ENCODE peak calls at places on chromosomes 12 and 14, in six cellular contexts. One of them, this sample, is unnamed.

GRCh38 chr14:65100905-65101541 is 1.3 kb downstream of the MAX start:
- DNase-seq in gastrocnemius medialis: no peak
- DNase-seq in GM12878: no peak
- DNase-seq in A549: no peak
- DNase-seq in esophagus muscularis mucosa: no peak
- DNase-seq in lower lobe of right lung: no peak
- DNase-seq in this sample: no peak

GRCh38 chr14:80425686-80426085 is 214.4 kb upstream of the DIO2 start:
- DNase-seq in gastrocnemius medialis: peak; percentile 21
- DNase-seq in A549: peak; percentile 29
- DNase-seq in esophagus muscularis mucosa: no peak
- DNase-seq in GM12878: no peak
- DNase-seq in lower lobe of right lung: no peak
- DNase-seq in this sample: no peak

GRCh38 chr14:68631691-68632590 is 160.9 kb downstream of the ZFP36L1 start:
- DNase-seq in esophagus muscularis mucosa: peak; percentile 90
- DNase-seq in GM12878: no peak
- DNase-seq in lower lobe of right lung: no peak
- DNase-seq in gastrocnemius medialis: no peak
- DNase-seq in A549: no peak
- DNase-seq in this sample: no peak

GRCh38 chr12:131041216-131041967 is 87.7 kb downstream of the ADGRD1 start:
- DNase-seq in GM12878: no peak
- DNase-seq in lower lobe of right lung: peak; percentile 19
- DNase-seq in esophagus muscularis mucosa: no peak
- DNase-seq in gastrocnemius medialis: no peak
- DNase-seq in A549: no peak
- DNase-seq in this sample: peak; percentile 22

GRCh38 chr14:64723691-64724577 is 19.7 kb downstream of the PLEKHG3 start:
- DNase-seq in GM12878: no peak
- DNase-seq in A549: no peak
- DNase-seq in lower lobe of right lung: no peak
- DNase-seq in gastrocnemius medialis: no peak
- DNase-seq in esophagus muscularis mucosa: no peak
- DNase-seq in this sample: no peak

GRCh38 chr12:106297681-106298080 is 4.9 kb upstream of the TCP11L2 start:
- DNase-seq in gastrocnemius medialis: no peak
- DNase-seq in lower lobe of right lung: no peak
- DNase-seq in esophagus muscularis mucosa: no peak
- DNase-seq in GM12878: no peak
- DNase-seq in A549: no peak
- DNase-seq in this sample: no peak

GRCh38 chr12:50542448-50542847 is 37.7 kb downstream of the DIP2B start:
- DNase-seq in esophagus muscularis mucosa: no peak
- DNase-seq in A549: peak; percentile 28
- DNase-seq in GM12878: no peak
- DNase-seq in gastrocnemius medialis: no peak
- DNase-seq in lower lobe of right lung: no peak
- DNase-seq in this sample: no peak

GRCh38 chr14:103624860-103625259 is 4.2 kb upstream of the KLC1 start:
- DNase-seq in GM12878: no peak
- DNase-seq in esophagus muscularis mucosa: peak; percentile 93
- DNase-seq in A549: peak; percentile 62
- DNase-seq in gastrocnemius medialis: peak; percentile 55
- DNase-seq in lower lobe of right lung: peak; percentile 81
- DNase-seq in this sample: peak; percentile 72

GRCh38 chr14:35576260-35576659 is 42.3 kb downstream of the INSM2 start:
- DNase-seq in GM12878: no peak
- DNase-seq in A549: no peak
- DNase-seq in esophagus muscularis mucosa: no peak
- DNase-seq in lower lobe of right lung: no peak
- DNase-seq in gastrocnemius medialis: no peak
- DNase-seq in this sample: no peak

GRCh38 chr12:25518512-25518911 is 34.6 kb downstream of the LMNTD1 start:
- DNase-seq in lower lobe of right lung: no peak
- DNase-seq in A549: no peak
- DNase-seq in esophagus muscularis mucosa: no peak
- DNase-seq in gastrocnemius medialis: no peak
- DNase-seq in GM12878: peak; percentile 7
- DNase-seq in this sample: no peak

GRCh38 chr12:119699199-119699765 is 31.3 kb downstream of the PRKAB1 start:
- DNase-seq in lower lobe of right lung: no peak
- DNase-seq in gastrocnemius medialis: no peak
- DNase-seq in A549: no peak
- DNase-seq in GM12878: no peak
- DNase-seq in esophagus muscularis mucosa: no peak
- DNase-seq in this sample: no peak

GRCh38 chr12:64090047-64090446 is 132.0 kb downstream of the KICS2 start:
- DNase-seq in lower lobe of right lung: no peak
- DNase-seq in A549: no peak
- DNase-seq in esophagus muscularis mucosa: no peak
- DNase-seq in gastrocnemius medialis: no peak
- DNase-seq in GM12878: no peak
- DNase-seq in this sample: no peak
- H3K27ac ChIP-seq in lower lobe of right lung: peak overlapping the region; percentile 75
- H3K27ac ChIP-seq in A549: peak overlapping the region; percentile 91
- H3K27ac ChIP-seq in esophagus muscularis mucosa: no peak overlapping the region
- H3K27ac ChIP-seq in gastrocnemius medialis: no peak overlapping the region
- H3K27ac ChIP-seq in GM12878: no peak overlapping the region
- H3K27ac ChIP-seq in this sample: peak overlapping the region; percentile 59

GRCh38 chr12:4447151-4447550 is 1.5 kb upstream of the FGF6 start:
- DNase-seq in GM12878: no peak
- DNase-seq in gastrocnemius medialis: no peak
- DNase-seq in lower lobe of right lung: no peak
- DNase-seq in esophagus muscularis mucosa: peak; percentile 72
- DNase-seq in A549: no peak
- DNase-seq in this sample: no peak

GRCh38 chr12:4450551-4451112 is 5.0 kb upstream of the FGF6 start:
- DNase-seq in lower lobe of right lung: no peak
- DNase-seq in esophagus muscularis mucosa: peak; percentile 83
- DNase-seq in A549: no peak
- DNase-seq in gastrocnemius medialis: peak; percentile 82
- DNase-seq in GM12878: no peak
- DNase-seq in this sample: no peak

GRCh38 chr12:4448376-4448775 is 2.8 kb upstream of the FGF6 start:
- DNase-seq in esophagus muscularis mucosa: no peak
- DNase-seq in gastrocnemius medialis: no peak
- DNase-seq in lower lobe of right lung: no peak
- DNase-seq in A549: no peak
- DNase-seq in GM12878: no peak
- DNase-seq in this sample: no peak

GRCh38 chr12:4449862-4450222 is 4.2 kb upstream of the FGF6 start:
- DNase-seq in esophagus muscularis mucosa: peak; percentile 83
- DNase-seq in lower lobe of right lung: no peak
- DNase-seq in gastrocnemius medialis: no peak
- DNase-seq in GM12878: no peak
- DNase-seq in A549: no peak
- DNase-seq in this sample: no peak

GRCh38 chr12:4448943-4449861 is 3.6 kb upstream of the FGF6 start:
- DNase-seq in GM12878: no peak
- DNase-seq in A549: no peak
- DNase-seq in lower lobe of right lung: no peak
- DNase-seq in esophagus muscularis mucosa: peak; percentile 82
- DNase-seq in gastrocnemius medialis: peak; percentile 53
- DNase-seq in this sample: no peak
- H3K9me3 ChIP-seq in GM12878: peaks cover 4% of the 10 kb centered on the region
- H3K9me3 ChIP-seq in A549: no peaks in the 10 kb centered on the region
- H3K9me3 ChIP-seq in lower lobe of right lung: no peaks in the 10 kb centered on the region
- H3K9me3 ChIP-seq in esophagus muscularis mucosa: no peaks in the 10 kb centered on the region
- H3K9me3 ChIP-seq in gastrocnemius medialis: no peaks in the 10 kb centered on the region
- H3K9me3 ChIP-seq in this sample: no peaks in the 10 kb centered on the region

DNA sequence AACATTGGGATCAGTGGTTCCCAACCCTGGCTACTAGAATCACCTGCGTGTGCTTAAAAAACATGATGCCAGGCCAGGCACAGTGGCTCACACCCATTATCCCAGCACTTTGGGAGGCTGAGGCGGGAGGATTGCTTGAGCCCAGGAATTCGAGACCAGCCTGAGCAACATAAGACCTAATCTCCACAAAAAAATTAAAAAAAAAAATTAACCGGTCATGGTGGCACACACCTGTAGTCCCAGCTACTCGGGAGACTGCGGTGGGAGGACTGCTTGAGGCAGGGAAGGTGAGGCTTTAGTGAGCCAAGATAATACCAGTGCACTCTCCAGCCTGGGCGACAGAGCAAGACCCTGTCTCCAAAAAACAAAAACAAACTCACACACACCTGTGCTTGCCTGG is 2.0 kb downstream of the KCTD10 start:
- DNase-seq in esophagus muscularis mucosa: no peak
- DNase-seq in GM12878: no peak
- DNase-seq in lower lobe of right lung: no peak
- DNase-seq in A549: no peak
- DNase-seq in gastrocnemius medialis: no peak
- DNase-seq in this sample: no peak
- H3K4me3 ChIP-seq in esophagus muscularis mucosa: peak overlapping the region; percentile 88
- H3K4me3 ChIP-seq in GM12878: no peak overlapping the region
- H3K4me3 ChIP-seq in lower lobe of right lung: peak overlapping the region; percentile 99
- H3K4me3 ChIP-seq in A549: no peak overlapping the region
- H3K4me3 ChIP-seq in gastrocnemius medialis: no peak overlapping the region
- H3K4me3 ChIP-seq in this sample: peak overlapping the region; percentile 86

GRCh38 chr14:55125403-55125802 is 3.6 kb upstream of the LGALS3 start:
- DNase-seq in esophagus muscularis mucosa: no peak
- DNase-seq in GM12878: no peak
- DNase-seq in lower lobe of right lung: peak; percentile 83
- DNase-seq in gastrocnemius medialis: no peak
- DNase-seq in A549: no peak
- DNase-seq in this sample: no peak
- H3K27ac ChIP-seq in esophagus muscularis mucosa: peak overlapping the region; percentile 63
- H3K27ac ChIP-seq in GM12878: no peak overlapping the region
- H3K27ac ChIP-seq in lower lobe of right lung: peak overlapping the region; percentile 56
- H3K27ac ChIP-seq in gastrocnemius medialis: no peak overlapping the region
- H3K27ac ChIP-seq in A549: no peak overlapping the region
- H3K27ac ChIP-seq in this sample: peak overlapping the region; percentile 36

DNA sequence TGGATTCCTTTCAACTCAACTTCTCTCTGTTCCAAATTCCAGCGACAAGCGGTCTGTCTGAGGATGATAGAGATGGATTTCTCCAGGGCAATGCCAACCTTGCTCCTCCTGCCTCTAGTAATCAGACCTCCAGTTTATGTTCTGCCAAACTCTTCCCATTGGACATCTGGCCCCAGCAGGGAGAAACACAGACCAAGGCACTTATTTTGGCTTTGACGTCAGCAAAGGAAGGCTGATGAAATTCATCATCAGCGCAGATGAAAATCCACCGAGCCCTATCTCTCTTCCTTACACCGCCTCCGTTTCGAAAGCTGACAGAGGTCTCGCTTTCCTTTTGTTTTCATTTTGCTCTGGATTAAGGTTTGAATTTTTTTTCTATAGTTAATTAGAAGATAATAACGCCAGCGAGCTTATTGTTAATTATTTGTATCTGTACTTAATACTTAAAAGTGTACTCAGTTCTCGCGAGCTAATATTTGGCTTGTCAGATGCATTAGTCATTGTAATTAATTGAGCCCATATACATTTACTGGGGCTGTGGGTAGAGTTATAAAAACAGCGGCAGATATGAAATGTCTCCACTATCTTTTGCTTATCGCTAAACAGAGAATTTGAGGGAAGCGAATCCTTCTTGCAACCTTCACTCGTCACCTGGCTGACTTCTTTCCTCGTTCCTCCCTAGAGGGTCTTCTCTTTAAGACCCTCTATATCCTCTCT is 35.9 kb upstream of the MED13L start:
- DNase-seq in gastrocnemius medialis: no peak
- DNase-seq in A549: no peak
- DNase-seq in GM12878: no peak
- DNase-seq in esophagus muscularis mucosa: no peak
- DNase-seq in lower lobe of right lung: no peak
- DNase-seq in this sample: no peak
- H3K9me3 ChIP-seq in gastrocnemius medialis: no peaks in the 10 kb centered on the region
- H3K9me3 ChIP-seq in A549: peaks cover 13% of the 10 kb centered on the region
- H3K9me3 ChIP-seq in GM12878: peaks cover 6% of the 10 kb centered on the region
- H3K9me3 ChIP-seq in esophagus muscularis mucosa: no peaks in the 10 kb centered on the region
- H3K9me3 ChIP-seq in lower lobe of right lung: peaks cover 6% of the 10 kb centered on the region
- H3K9me3 ChIP-seq in this sample: peaks cover 5% of the 10 kb centered on the region

DNA sequence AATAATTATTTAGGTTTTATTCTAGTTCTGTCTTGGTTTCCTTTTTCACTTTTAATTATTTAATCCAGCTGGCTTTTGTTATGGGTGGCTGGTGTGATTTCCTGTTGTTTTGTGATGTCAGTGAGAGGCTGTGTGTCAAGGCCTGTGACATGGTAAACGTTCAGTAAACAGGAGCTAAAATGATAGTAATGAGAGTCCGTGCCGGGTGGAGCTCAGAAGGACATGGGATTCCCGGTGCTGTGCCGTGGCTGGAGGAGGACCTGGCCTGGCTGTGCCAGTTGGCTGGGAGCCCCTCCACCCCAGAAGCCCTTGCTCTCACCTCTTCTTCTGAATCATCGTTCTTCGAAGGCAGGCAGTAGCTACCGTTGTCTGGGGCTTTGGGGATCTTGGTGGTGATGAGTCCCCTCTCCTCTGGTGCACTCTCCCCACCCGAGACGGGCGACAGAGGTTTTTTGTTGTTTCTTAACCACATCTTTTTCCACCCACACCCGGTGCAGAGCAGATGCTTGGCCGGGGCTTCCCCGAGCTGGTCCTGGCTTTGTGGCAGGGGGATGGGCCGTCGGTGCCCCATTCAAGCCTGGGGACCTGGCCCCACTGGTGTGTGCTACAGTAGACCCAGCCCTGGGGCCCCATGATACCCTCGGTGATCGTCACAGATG is 29.1 kb downstream of the SH2B3 start:
- DNase-seq in lower lobe of right lung: no peak
- DNase-seq in GM12878: peak; percentile 84
- DNase-seq in A549: no peak
- DNase-seq in esophagus muscularis mucosa: peak; percentile 93
- DNase-seq in gastrocnemius medialis: peak; percentile 83
- DNase-seq in this sample: peak; percentile 73
- H3K4me3 ChIP-seq in lower lobe of right lung: no peak overlapping the region
- H3K4me3 ChIP-seq in GM12878: peak overlapping the region; percentile 65
- H3K4me3 ChIP-seq in A549: no peak overlapping the region
- H3K4me3 ChIP-seq in esophagus muscularis mucosa: peak overlapping the region; percentile 26
- H3K4me3 ChIP-seq in gastrocnemius medialis: peak overlapping the region; percentile 24
- H3K4me3 ChIP-seq in this sample: peak overlapping the region; percentile 18

GRCh38 chr12:28065889-28066630 is 93.5 kb upstream of the PTHLH start:
- DNase-seq in GM12878: no peak
- DNase-seq in esophagus muscularis mucosa: no peak
- DNase-seq in A549: no peak
- DNase-seq in gastrocnemius medialis: no peak
- DNase-seq in lower lobe of right lung: no peak
- DNase-seq in this sample: no peak
- H3K27ac ChIP-seq in GM12878: no peak overlapping the region
- H3K27ac ChIP-seq in esophagus muscularis mucosa: no peak overlapping the region
- H3K27ac ChIP-seq in A549: no peak overlapping the region
- H3K27ac ChIP-seq in gastrocnemius medialis: no peak overlapping the region
- H3K27ac ChIP-seq in lower lobe of right lung: no peak overlapping the region
- H3K27ac ChIP-seq in this sample: no peak overlapping the region

GRCh38 chr12:52236386-52237050 is 3.5 kb downstream of the KRT7 start:
- DNase-seq in gastrocnemius medialis: no peak
- DNase-seq in A549: no peak
- DNase-seq in esophagus muscularis mucosa: no peak
- DNase-seq in GM12878: no peak
- DNase-seq in lower lobe of right lung: no peak
- DNase-seq in this sample: no peak
- H3K9me3 ChIP-seq in gastrocnemius medialis: no peaks in the 10 kb centered on the region
- H3K9me3 ChIP-seq in A549: no peaks in the 10 kb centered on the region
- H3K9me3 ChIP-seq in esophagus muscularis mucosa: no peaks in the 10 kb centered on the region
- H3K9me3 ChIP-seq in GM12878: no peaks in the 10 kb centered on the region
- H3K9me3 ChIP-seq in lower lobe of right lung: no peaks in the 10 kb centered on the region
- H3K9me3 ChIP-seq in this sample: no peaks in the 10 kb centered on the region

GRCh38 chr12:14387472-14387871 is 22.0 kb downstream of the ATF7IP start:
- DNase-seq in esophagus muscularis mucosa: no peak
- DNase-seq in gastrocnemius medialis: no peak
- DNase-seq in GM12878: no peak
- DNase-seq in A549: no peak
- DNase-seq in lower lobe of right lung: no peak
- DNase-seq in this sample: no peak
- H3K4me3 ChIP-seq in esophagus muscularis mucosa: no peak overlapping the region
- H3K4me3 ChIP-seq in gastrocnemius medialis: no peak overlapping the region
- H3K4me3 ChIP-seq in GM12878: peak overlapping the region; percentile 35
- H3K4me3 ChIP-seq in A549: no peak overlapping the region
- H3K4me3 ChIP-seq in lower lobe of right lung: peak overlapping the region; percentile 2
- H3K4me3 ChIP-seq in this sample: no peak overlapping the region

This sample was measured in heart left ventricle.